ENCODE peak calls at places on chromosomes 6 and 20, in five cellular contexts. R, I, U, V and P are unnamed samples.

GRCh38 chr6:153096792-153097191 is 34.3 kb downstream of the RGS17 start:
- DNase-seq in R (no peak), I (no peak), U (no peak), V (no peak), P (no peak)

GRCh38 chr6:38233161-38233791 is 406.5 kb downstream of the BTBD9 start:
- DNase-seq in R (no peak), I (peak), U (no peak), V (no peak), P (no peak)

GRCh38 chr20:53767206-53767924 is 173.7 kb upstream of the ZNF217 start:
- DNase-seq in R (no peak), I (no peak), U (no peak), V (no peak), P (no peak)

GRCh38 chr20:53085720-53086119 is 113.6 kb downstream of the TSHZ2 start:
- DNase-seq in R (no peak), I (no peak), U (no peak), V (no peak), P (no peak)

GRCh38 chr6:26441977-26442376 is 1.7 kb downstream of the BTN3A3 start:
- DNase-seq in R (no peak), I (no peak), U (no peak), V (no peak), P (peak)

GRCh38 chr6:163646133-163646532 is 231.6 kb downstream of the QKI start:
- DNase-seq in R (no peak), I (no peak), U (no peak), V (no peak), P (no peak)

GRCh38 chr6:144362042-144363018 is 77.2 kb downstream of the UTRN start:
- DNase-seq in R (no peak), I (no peak), U (no peak), V (no peak), P (peak)

GRCh38 chr20:37640600-37641561 is 52.9 kb upstream of the CTNNBL1 start:
- DNase-seq in R (no peak), I (no peak), U (no peak), V (no peak), P (peak)

GRCh38 chr6:119395192-119395591 is 45.6 kb upstream of the MAN1A1 start:
- DNase-seq in R (no peak), I (no peak), U (no peak), V (no peak), P (no peak)

GRCh38 chr6:27752038-27752885 is 159.9 kb downstream of the OR2B2 start:
- DNase-seq in R (peak), I (peak), U (peak), V (peak), P (peak)

GRCh38 chr6:133918208-133918930 is 29.5 kb downstream of the TCF21 start:
- DNase-seq in R (no peak), I (no peak), U (no peak), V (no peak), P (no peak)

GRCh38 chr6:99330159-99330558 is 19.3 kb downstream of the FAXC start:
- DNase-seq in R (peak), I (peak), U (peak), V (peak), P (peak)

GRCh38 chr20:62733250-62733842 is 24.7 kb downstream of the NTSR1 start:
- DNase-seq in R (no peak), I (no peak), U (no peak), V (no peak), P (no peak)

GRCh38 chr6:89501239-89501638 is 68.3 kb downstream of the ANKRD6 start:
- DNase-seq in R (no peak), I (no peak), U (no peak), V (no peak), P (no peak)